ENCODE peak calls at places on chromosomes 4 and X, in ten cellular contexts. One of them, this sample, is unnamed.

GRCh38 chr4:25862411-25863346 is at the start of gene SEL1L3:
- DNase-seq in CD8-positive, alpha-beta T cell: peak
- DNase-seq in lung: peak
- DNase-seq in uterus: peak
- DNase-seq in HL-60: no peak
- DNase-seq in heart right ventricle: no peak
- DNase-seq in cardiac muscle cell: peak
- DNase-seq in upper lobe of right lung: peak
- DNase-seq in tibial artery: no peak
- DNase-seq in prostate gland: peak
- DNase-seq in this sample: peak

GRCh38 chr4:114807759-114808404 is 209.3 kb downstream of the UGT8 start:
- DNase-seq in heart right ventricle: no peak
- DNase-seq in lung: no peak
- DNase-seq in uterus: no peak
- DNase-seq in tibial artery: no peak
- DNase-seq in HL-60: peak
- DNase-seq in upper lobe of right lung: no peak
- DNase-seq in prostate gland: no peak
- DNase-seq in cardiac muscle cell: peak
- DNase-seq in CD8-positive, alpha-beta T cell: no peak
- DNase-seq in this sample: peak

GRCh38 chrX:126489141-126489540 is 63.5 kb downstream of the DCAF12L1 start:
- DNase-seq in CD8-positive, alpha-beta T cell: no peak
- DNase-seq in lung: no peak
- DNase-seq in prostate gland: no peak
- DNase-seq in tibial artery: no peak
- DNase-seq in uterus: no peak
- DNase-seq in HL-60: no peak
- DNase-seq in upper lobe of right lung: no peak
- DNase-seq in heart right ventricle: no peak
- DNase-seq in cardiac muscle cell: no peak
- DNase-seq in this sample: no peak

GRCh38 chr4:69066945-69067344 is 29.3 kb upstream of the UGT2B7 start:
- DNase-seq in HL-60: no peak
- DNase-seq in prostate gland: no peak
- DNase-seq in cardiac muscle cell: no peak
- DNase-seq in uterus: no peak
- DNase-seq in CD8-positive, alpha-beta T cell: no peak
- DNase-seq in upper lobe of right lung: no peak
- DNase-seq in tibial artery: no peak
- DNase-seq in lung: no peak
- DNase-seq in heart right ventricle: no peak
- DNase-seq in this sample: no peak

GRCh38 chrX:3728454-3728853 is 15.0 kb upstream of the PRKX start:
- DNase-seq in heart right ventricle: no peak
- DNase-seq in upper lobe of right lung: no peak
- DNase-seq in HL-60: no peak
- DNase-seq in lung: no peak
- DNase-seq in prostate gland: no peak
- DNase-seq in tibial artery: no peak
- DNase-seq in cardiac muscle cell: no peak
- DNase-seq in CD8-positive, alpha-beta T cell: no peak
- DNase-seq in uterus: no peak
- DNase-seq in this sample: no peak

GRCh38 chr4:4989083-4989622 is 30.1 kb downstream of the CYTL1 start:
- DNase-seq in upper lobe of right lung: no peak
- DNase-seq in uterus: no peak
- DNase-seq in HL-60: no peak
- DNase-seq in prostate gland: no peak
- DNase-seq in lung: no peak
- DNase-seq in cardiac muscle cell: no peak
- DNase-seq in CD8-positive, alpha-beta T cell: no peak
- DNase-seq in tibial artery: no peak
- DNase-seq in heart right ventricle: no peak
- DNase-seq in this sample: no peak

GRCh38 chrX:69362889-69363288 is 141.2 kb upstream of the NALF2 start:
- DNase-seq in tibial artery: peak
- DNase-seq in heart right ventricle: peak
- DNase-seq in CD8-positive, alpha-beta T cell: peak
- DNase-seq in cardiac muscle cell: no peak
- DNase-seq in HL-60: no peak
- DNase-seq in upper lobe of right lung: no peak
- DNase-seq in prostate gland: no peak
- DNase-seq in lung: no peak
- DNase-seq in uterus: peak
- DNase-seq in this sample: peak

GRCh38 chr4:93084599-93085305 is 743.8 kb upstream of the ATOH1 start:
- DNase-seq in tibial artery: no peak
- DNase-seq in cardiac muscle cell: no peak
- DNase-seq in upper lobe of right lung: no peak
- DNase-seq in HL-60: no peak
- DNase-seq in CD8-positive, alpha-beta T cell: no peak
- DNase-seq in heart right ventricle: no peak
- DNase-seq in prostate gland: no peak
- DNase-seq in uterus: no peak
- DNase-seq in lung: no peak
- DNase-seq in this sample: no peak

GRCh38 chr4:44446801-44447562 is 1.6 kb downstream of the KCTD8 start:
- DNase-seq in HL-60: no peak
- DNase-seq in heart right ventricle: no peak
- DNase-seq in cardiac muscle cell: no peak
- DNase-seq in upper lobe of right lung: peak
- DNase-seq in CD8-positive, alpha-beta T cell: no peak
- DNase-seq in uterus: no peak
- DNase-seq in prostate gland: no peak
- DNase-seq in tibial artery: no peak
- DNase-seq in lung: no peak
- DNase-seq in this sample: peak

GRCh38 chr4:20672262-20672661 is 28.0 kb upstream of the PACRGL start:
- DNase-seq in prostate gland: no peak
- DNase-seq in upper lobe of right lung: no peak
- DNase-seq in heart right ventricle: no peak
- DNase-seq in HL-60: no peak
- DNase-seq in uterus: no peak
- DNase-seq in cardiac muscle cell: no peak
- DNase-seq in tibial artery: no peak
- DNase-seq in CD8-positive, alpha-beta T cell: no peak
- DNase-seq in lung: no peak
- DNase-seq in this sample: no peak

GRCh38 chr4:172599554-172599953 is 569.1 kb upstream of the GALNT7 start:
- DNase-seq in CD8-positive, alpha-beta T cell: no peak
- DNase-seq in cardiac muscle cell: no peak
- DNase-seq in tibial artery: no peak
- DNase-seq in lung: no peak
- DNase-seq in HL-60: no peak
- DNase-seq in prostate gland: no peak
- DNase-seq in upper lobe of right lung: no peak
- DNase-seq in uterus: no peak
- DNase-seq in heart right ventricle: no peak
- DNase-seq in this sample: no peak

GRCh38 chr4:164753873-164754488 is at the start of gene SMIM31:
- DNase-seq in tibial artery: no peak
- DNase-seq in uterus: no peak
- DNase-seq in CD8-positive, alpha-beta T cell: no peak
- DNase-seq in upper lobe of right lung: no peak
- DNase-seq in heart right ventricle: no peak
- DNase-seq in lung: no peak
- DNase-seq in prostate gland: peak
- DNase-seq in cardiac muscle cell: no peak
- DNase-seq in HL-60: no peak
- DNase-seq in this sample: peak

DNA sequence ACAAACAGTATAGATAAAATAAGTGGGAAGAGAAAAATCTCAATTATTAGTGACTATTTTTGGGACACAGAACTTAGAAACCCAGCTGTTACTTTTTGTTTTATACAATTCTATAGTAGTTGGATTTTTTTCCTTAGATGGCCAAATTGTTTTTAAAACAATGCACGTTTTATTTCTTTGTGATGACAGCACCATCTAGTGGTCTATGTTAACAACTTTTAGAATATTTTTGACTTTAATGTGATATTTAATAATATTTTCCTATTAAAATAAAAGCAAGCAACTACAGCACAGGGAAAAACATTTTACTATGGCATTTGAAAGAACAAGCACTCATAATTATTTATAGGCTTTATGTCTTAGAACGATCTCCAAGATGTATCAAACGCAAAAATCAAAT is 5.6 kb upstream of the SMIM31 start:
- DNase-seq in upper lobe of right lung: no peak
- DNase-seq in cardiac muscle cell: peak
- DNase-seq in tibial artery: no peak
- DNase-seq in prostate gland: no peak
- DNase-seq in uterus: no peak
- DNase-seq in heart right ventricle: no peak
- DNase-seq in lung: no peak
- DNase-seq in HL-60: no peak
- DNase-seq in CD8-positive, alpha-beta T cell: no peak
- DNase-seq in this sample: no peak
- TF ChIP-seq CTCF in upper lobe of right lung: peak
- TF ChIP-seq CTCF in cardiac muscle cell: peak
- TF ChIP-seq CTCF in tibial artery: peak
- TF ChIP-seq CTCF in prostate gland: peak
- TF ChIP-seq CTCF in uterus: no peak
- TF ChIP-seq CTCF in heart right ventricle: no peak
- TF ChIP-seq CTCF in lung: no peak
- TF ChIP-seq CTCF in HL-60: no peak
- TF ChIP-seq CTCF in CD8-positive, alpha-beta T cell: no peak
- TF ChIP-seq CTCF in this sample: peak

GRCh38 chr4:17814140-17814539 is 3.4 kb downstream of the NCAPG start:
- DNase-seq in CD8-positive, alpha-beta T cell: no peak
- DNase-seq in cardiac muscle cell: no peak
- DNase-seq in uterus: no peak
- DNase-seq in prostate gland: no peak
- DNase-seq in heart right ventricle: no peak
- DNase-seq in HL-60: peak
- DNase-seq in tibial artery: no peak
- DNase-seq in lung: no peak
- DNase-seq in upper lobe of right lung: no peak
- DNase-seq in this sample: no peak

GRCh38 chr4:17811078-17811603 is 362 bp downstream of the NCAPG start:
- DNase-seq in HL-60: no peak
- DNase-seq in upper lobe of right lung: no peak
- DNase-seq in tibial artery: no peak
- DNase-seq in uterus: no peak
- DNase-seq in prostate gland: no peak
- DNase-seq in heart right ventricle: no peak
- DNase-seq in CD8-positive, alpha-beta T cell: no peak
- DNase-seq in lung: peak
- DNase-seq in cardiac muscle cell: no peak
- DNase-seq in this sample: peak

GRCh38 chr4:17810260-17811077 is at the start of the genes DCAF16 and NCAPG:
- DNase-seq in cardiac muscle cell: peak
- DNase-seq in HL-60: peak
- DNase-seq in tibial artery: peak
- DNase-seq in lung: peak
- DNase-seq in upper lobe of right lung: peak
- DNase-seq in CD8-positive, alpha-beta T cell: peak
- DNase-seq in heart right ventricle: peak
- DNase-seq in prostate gland: peak
- DNase-seq in uterus: peak
- DNase-seq in this sample: peak

GRCh38 chr4:17812125-17812524 is 1.3 kb downstream of the NCAPG start:
- DNase-seq in upper lobe of right lung: no peak
- DNase-seq in heart right ventricle: no peak
- DNase-seq in HL-60: no peak
- DNase-seq in prostate gland: no peak
- DNase-seq in cardiac muscle cell: no peak
- DNase-seq in tibial artery: no peak
- DNase-seq in uterus: no peak
- DNase-seq in lung: no peak
- DNase-seq in CD8-positive, alpha-beta T cell: no peak
- DNase-seq in this sample: no peak

GRCh38 chr4:17812801-17813200 is 2.0 kb downstream of the NCAPG start:
- DNase-seq in lung: no peak
- DNase-seq in prostate gland: no peak
- DNase-seq in uterus: no peak
- DNase-seq in HL-60: no peak
- DNase-seq in CD8-positive, alpha-beta T cell: no peak
- DNase-seq in cardiac muscle cell: no peak
- DNase-seq in heart right ventricle: no peak
- DNase-seq in tibial artery: no peak
- DNase-seq in upper lobe of right lung: no peak
- DNase-seq in this sample: no peak
- H3K4me3 ChIP-seq in lung: no peak
- H3K4me3 ChIP-seq in prostate gland: no peak
- H3K4me3 ChIP-seq in uterus: no peak
- H3K4me3 ChIP-seq in HL-60: peak
- H3K4me3 ChIP-seq in CD8-positive, alpha-beta T cell: no peak
- H3K4me3 ChIP-seq in cardiac muscle cell: peak
- H3K4me3 ChIP-seq in heart right ventricle: no peak
- H3K4me3 ChIP-seq in tibial artery: no peak
- H3K4me3 ChIP-seq in upper lobe of right lung: no peak
- H3K4me3 ChIP-seq in this sample: no peak

DNA sequence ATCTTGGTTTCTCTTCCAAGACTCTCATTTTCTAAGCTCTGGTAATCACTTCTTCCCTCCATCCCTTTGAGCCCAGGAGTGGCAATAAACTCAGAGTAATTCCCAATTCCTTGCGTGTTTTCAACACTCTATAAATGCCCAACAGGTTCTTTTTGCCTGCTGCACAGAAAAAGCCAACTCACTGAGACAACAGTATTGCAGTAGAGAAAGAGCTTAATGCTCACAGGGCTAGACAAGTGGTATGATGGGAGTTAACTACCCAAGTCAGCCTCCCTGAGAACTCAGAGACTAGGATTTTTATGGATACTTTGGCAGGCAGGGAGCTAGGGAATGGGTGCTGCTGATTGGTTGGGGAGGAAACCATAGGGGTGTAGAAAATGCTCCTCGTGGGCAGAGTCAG is 103.4 kb downstream of the MTNR1A start:
- DNase-seq in CD8-positive, alpha-beta T cell: no peak
- DNase-seq in tibial artery: no peak
- DNase-seq in heart right ventricle: no peak
- DNase-seq in prostate gland: no peak
- DNase-seq in uterus: no peak
- DNase-seq in cardiac muscle cell: no peak
- DNase-seq in upper lobe of right lung: no peak
- DNase-seq in lung: no peak
- DNase-seq in HL-60: no peak
- DNase-seq in this sample: no peak
- H3K27ac ChIP-seq in CD8-positive, alpha-beta T cell: no peak
- H3K27ac ChIP-seq in tibial artery: no peak
- H3K27ac ChIP-seq in heart right ventricle: no peak
- H3K27ac ChIP-seq in prostate gland: no peak
- H3K27ac ChIP-seq in uterus: no peak
- H3K27ac ChIP-seq in cardiac muscle cell: no peak
- H3K27ac ChIP-seq in upper lobe of right lung: no peak
- H3K27ac ChIP-seq in lung: no peak
- H3K27ac ChIP-seq in HL-60: no peak
- H3K27ac ChIP-seq in this sample: no peak

DNA sequence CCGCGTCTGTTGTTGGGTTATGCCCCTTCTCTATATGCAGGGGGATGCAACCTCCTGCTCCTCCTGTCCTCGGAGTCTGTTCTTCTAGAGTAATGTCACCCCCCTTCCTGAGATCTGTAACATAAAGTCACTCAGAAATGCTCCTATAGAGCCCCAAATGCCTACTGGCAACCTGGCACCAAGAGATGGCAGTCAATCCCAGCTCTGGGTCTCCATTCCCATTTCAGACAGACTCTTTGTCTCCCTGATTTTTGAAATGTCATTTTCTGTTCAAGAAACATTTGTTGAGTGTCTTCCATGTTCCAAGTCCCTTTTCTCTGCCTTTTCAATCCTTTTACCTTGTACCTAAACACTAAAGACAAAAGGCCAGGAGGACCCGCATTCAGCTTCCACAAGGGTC is 9.6 kb upstream of the PRDM8 start:
- DNase-seq in tibial artery: no peak
- DNase-seq in prostate gland: no peak
- DNase-seq in heart right ventricle: no peak
- DNase-seq in lung: no peak
- DNase-seq in upper lobe of right lung: no peak
- DNase-seq in uterus: no peak
- DNase-seq in cardiac muscle cell: no peak
- DNase-seq in HL-60: no peak
- DNase-seq in CD8-positive, alpha-beta T cell: no peak
- DNase-seq in this sample: no peak
- TF ChIP-seq CTCF in tibial artery: no peak
- TF ChIP-seq CTCF in prostate gland: no peak
- TF ChIP-seq CTCF in heart right ventricle: no peak
- TF ChIP-seq CTCF in lung: no peak
- TF ChIP-seq CTCF in upper lobe of right lung: no peak
- TF ChIP-seq CTCF in uterus: no peak
- TF ChIP-seq CTCF in cardiac muscle cell: no peak
- TF ChIP-seq CTCF in HL-60: no peak
- TF ChIP-seq CTCF in CD8-positive, alpha-beta T cell: no peak
- TF ChIP-seq CTCF in this sample: no peak

This sample was measured in colonic mucosa.